ENCODE peak calls at places on chromosomes 11 and 22, in eight cellular contexts. K, Z, S, W, T, R, O and I are unnamed samples.

GRCh38 chr11:132054822-132055221 is 684.4 kb downstream of the NTM start:
- DNase-seq in R (no peak), Z (no peak), K (no peak), T (no peak), S (no peak), O (no peak), W (peak), I (no peak)

GRCh38 chr22:36727110-36727509 is 23.6 kb upstream of the CACNG2 start:
- DNase-seq in O (no peak), T (no peak), Z (no peak), S (no peak), R (no peak), W (no peak), K (no peak), I (no peak)

GRCh38 chr11:133835258-133836075 is 9.8 kb downstream of the SPATA19 start:
- DNase-seq in R (no peak), W (peak), T (peak), Z (no peak), O (peak), K (peak), S (no peak), I (peak)

GRCh38 chr11:72321381-72321996 is 77.5 kb upstream of the PHOX2A start:
- DNase-seq in W (peak), S (no peak), R (no peak), O (no peak), T (no peak), Z (no peak), K (no peak), I (no peak)

GRCh38 chr11:59199546-59200420 is 12.9 kb downstream of the MPEG1 start:
- DNase-seq in O (no peak), S (no peak), K (no peak), T (no peak), Z (no peak), W (no peak), R (no peak), I (no peak)

GRCh38 chr11:119591836-119592310 is 137.1 kb downstream of the NECTIN1 start:
- DNase-seq in W (peak), K (no peak), R (no peak), O (no peak), S (no peak), T (no peak), Z (no peak), I (no peak)

GRCh38 chr11:85752890-85753581 is 57.9 kb downstream of the SYTL2 start:
- DNase-seq in W (no peak), K (peak), O (peak), Z (no peak), T (no peak), R (peak), S (peak), I (no peak)

GRCh38 chr11:82936261-82936660 is 34.7 kb downstream of the DDIAS start:
- DNase-seq in K (no peak), W (peak), Z (no peak), T (no peak), S (no peak), O (no peak), R (no peak), I (no peak)

GRCh38 chr11:129458756-129459535 is 83.3 kb downstream of the BARX2 start:
- DNase-seq in K (no peak), O (no peak), T (peak), W (peak), Z (no peak), S (no peak), R (no peak), I (no peak)

GRCh38 chr11:3796346-3796745 is 1.0 kb downstream of the NUP98 start:
- DNase-seq in R (no peak), Z (peak), S (no peak), W (no peak), T (no peak), K (no peak), O (no peak), I (no peak)

GRCh38 chr11:70025308-70025707 is 52.8 kb upstream of the ANO1 start:
- DNase-seq in O (no peak), R (no peak), S (no peak), K (no peak), W (no peak), T (no peak), Z (no peak), I (no peak)

GRCh38 chr22:40007826-40008710 is 13.3 kb downstream of the FAM83F start:
- DNase-seq in K (no peak), T (no peak), S (no peak), O (peak), W (no peak), Z (no peak), R (no peak), I (no peak)

GRCh38 chr22:48984639-48985038 is 843.0 kb downstream of the BRD1 start:
- DNase-seq in R (no peak), O (no peak), K (no peak), S (no peak), T (no peak), W (no peak), Z (no peak), I (no peak)

GRCh38 chr11:112831041-112831440 is 130.2 kb upstream of the NCAM1 start:
- DNase-seq in O (no peak), S (no peak), K (no peak), W (no peak), T (no peak), Z (no peak), R (no peak), I (no peak)

GRCh38 chr11:24589064-24589463 is 92.2 kb downstream of the LUZP2 start:
- DNase-seq in Z (no peak), T (no peak), R (no peak), K (no peak), W (no peak), O (no peak), S (no peak), I (no peak)

GRCh38 chr11:86696004-86696403 is 23.6 kb upstream of the ME3 start:
- DNase-seq in K (no peak), O (no peak), R (no peak), T (no peak), W (peak), S (no peak), Z (no peak), I (no peak)

GRCh38 chr22:49930596-49931412 is 12.4 kb downstream of the CRELD2 start:
- DNase-seq in K (no peak), O (peak), W (peak), Z (no peak), S (peak), T (peak), R (peak), I (no peak)

GRCh38 chr22:21775061-21775460 is 39.5 kb upstream of the YPEL1 start:
- DNase-seq in T (no peak), W (no peak), O (no peak), S (no peak), K (no peak), Z (peak), R (peak), I (no peak)

GRCh38 chr22:47309946-47310345 is 547.5 kb downstream of the TBC1D22A start:
- DNase-seq in T (no peak), Z (no peak), K (no peak), R (no peak), O (no peak), S (no peak), W (no peak), I (no peak)

GRCh38 chr11:69269926-69270697 is 23.8 kb upstream of the MYEOV start:
- DNase-seq in O (no peak), W (no peak), T (no peak), S (no peak), R (no peak), K (no peak), Z (no peak), I (no peak)

GRCh38 chr11:14908214-14908880 is 16.3 kb upstream of the CYP2R1 start:
- DNase-seq in K (no peak), Z (no peak), R (no peak), T (peak), S (no peak), O (no peak), W (peak), I (peak)

GRCh38 chr11:128552783-128553661 is 34.3 kb downstream of the ETS1 start:
- DNase-seq in Z (peak), S (no peak), O (no peak), T (no peak), K (no peak), W (no peak), R (no peak), I (no peak)

GRCh38 chr11:2276280-2276998 is 6.1 kb upstream of the ASCL2 start:
- DNase-seq in R (no peak), S (no peak), Z (peak), T (no peak), W (no peak), K (no peak), O (no peak), I (no peak)